ENCODE peak calls at places on chromosomes 11 and 22, in ten cellular contexts. S, G, K, P, M, Z, T, B, F and J are unnamed samples.

GRCh38 chr11:118918686-118919280 is 6.9 kb downstream of the BCL9L start:
- DNase-seq in G (no peak), S (no peak), P (no peak), B (no peak), K (peak), Z (no peak), T (no peak), M (peak), F (no peak), J (peak)

GRCh38 chr11:7227724-7228123 is 24.0 kb upstream of the SYT9 start:
- DNase-seq in M (no peak), K (no peak), G (no peak), S (no peak), T (no peak), B (no peak), F (no peak), P (no peak), Z (no peak), J (no peak)

GRCh38 chr11:32068134-32068533 is 22.7 kb upstream of the RCN1 start:
- DNase-seq in Z (no peak), F (no peak), T (no peak), M (peak), K (no peak), P (no peak), B (no peak), S (no peak), G (no peak), J (peak)

GRCh38 chr22:39214383-39215069 is 30.3 kb downstream of the PDGFB start:
- DNase-seq in Z (no peak), S (no peak), F (peak), M (peak), T (no peak), K (no peak), P (peak), G (peak), B (no peak), J (peak)

GRCh38 chr11:102422817-102423725 is 29.5 kb downstream of the TMEM123 start:
- DNase-seq in F (no peak), K (no peak), Z (no peak), G (no peak), B (no peak), M (no peak), P (no peak), S (no peak), T (no peak), J (no peak)

GRCh38 chr11:101030015-101030414 is 99.6 kb downstream of the PGR start:
- DNase-seq in G (no peak), T (no peak), B (no peak), P (no peak), F (peak), S (no peak), Z (no peak), M (no peak), K (no peak), J (peak)

GRCh38 chr11:36953986-36954385 is 355.9 kb upstream of the RAG2 start:
- DNase-seq in G (no peak), K (no peak), F (peak), B (no peak), P (no peak), T (no peak), S (no peak), Z (no peak), M (no peak), J (peak)

GRCh38 chr11:128496684-128497056 is 90.7 kb downstream of the ETS1 start:
- DNase-seq in K (no peak), M (no peak), P (no peak), T (no peak), S (no peak), B (no peak), F (peak), Z (no peak), G (no peak), J (no peak)

GRCh38 chr11:2150206-2150847 is 10.7 kb downstream of the INS start:
- DNase-seq in P (peak), Z (peak), T (no peak), K (no peak), S (peak), G (peak), M (peak), B (peak), F (peak), J (peak)

GRCh38 chr11:121578216-121579063 is 125.7 kb upstream of the SORL1-AS1 start:
- DNase-seq in T (no peak), M (peak), B (no peak), F (peak), S (no peak), K (no peak), P (no peak), Z (no peak), G (no peak), J (peak)

GRCh38 chr11:36628765-36629199 is 30.7 kb upstream of the RAG2 start:
- DNase-seq in Z (peak), G (peak), S (no peak), K (no peak), B (no peak), F (peak), P (no peak), M (no peak), T (no peak), J (no peak)

GRCh38 chr11:59582006-59582405 is 33.6 kb downstream of the OSBP start:
- DNase-seq in S (no peak), M (no peak), F (no peak), P (no peak), Z (no peak), G (no peak), T (no peak), K (peak), B (no peak), J (no peak)

GRCh38 chr22:32733196-32733595 is 68.3 kb upstream of the TIMP3 start:
- DNase-seq in B (no peak), S (no peak), P (no peak), Z (no peak), F (no peak), T (no peak), K (no peak), M (no peak), G (no peak), J (no peak)

GRCh38 chr22:17853066-17853465 is 78.8 kb upstream of the BID start:
- DNase-seq in F (no peak), M (no peak), P (no peak), S (no peak), Z (no peak), T (no peak), G (no peak), K (no peak), B (no peak), J (peak)

GRCh38 chr11:17873571-17873970 is 139.0 kb downstream of the KCNC1 start:
- DNase-seq in P (no peak), B (no peak), M (no peak), K (no peak), G (no peak), Z (no peak), T (no peak), F (no peak), S (no peak), J (no peak)

GRCh38 chr11:36361901-36362391 is 65.9 kb downstream of the PRR5L start:
- DNase-seq in S (peak), T (no peak), M (peak), K (peak), B (peak), G (peak), P (peak), F (peak), Z (no peak), J (peak)

GRCh38 chr11:45181595-45182550 is 35.4 kb downstream of the PRDM11 start:
- DNase-seq in G (no peak), F (no peak), B (no peak), P (no peak), S (no peak), Z (no peak), K (no peak), T (no peak), M (no peak), J (no peak)

GRCh38 chr11:130472434-130472961 is 24.1 kb downstream of the ADAMTS15 start:
- DNase-seq in K (no peak), G (no peak), F (no peak), B (no peak), M (no peak), T (no peak), S (no peak), Z (no peak), P (no peak), J (no peak)

GRCh38 chr11:75055511-75055910 is 41.2 kb downstream of the OR2AT4 start:
- DNase-seq in B (no peak), M (peak), F (peak), K (no peak), Z (no peak), S (no peak), T (no peak), G (no peak), P (no peak), J (no peak)

GRCh38 chr11:10770626-10771254 is 19.7 kb downstream of the CTR9 start:
- DNase-seq in G (peak), K (peak), M (peak), P (no peak), F (peak), S (no peak), B (no peak), Z (peak), T (peak), J (peak)

DNA sequence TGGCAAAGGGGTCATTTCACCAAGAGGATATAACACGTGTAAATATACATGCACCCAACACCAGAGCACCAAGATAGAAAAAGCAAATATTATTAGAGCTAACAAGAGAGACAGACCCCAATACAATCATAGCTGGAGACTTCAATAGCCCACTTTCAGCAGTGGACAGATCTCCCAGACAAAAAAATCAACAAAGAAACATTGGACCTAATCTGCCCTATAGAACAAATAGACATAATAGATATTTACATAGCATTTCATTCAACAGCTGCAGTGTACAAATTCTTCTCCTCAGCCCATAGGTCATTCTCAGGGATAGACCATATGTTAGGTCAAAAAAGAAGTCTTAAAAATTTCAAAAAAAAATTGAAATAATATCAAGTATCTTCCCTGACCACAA is 312.8 kb downstream of the TTC28 start:
- DNase-seq in M (no peak), Z (no peak), F (no peak), T (no peak), K (no peak), B (no peak), G (no peak), S (no peak), P (no peak), J (no peak)
- H3K4me3 ChIP-seq in M (no peak), Z (no peak), F (no peak), T (no peak), K (no peak), B (no peak), G (no peak), S (no peak), P (no peak), J (no peak)

DNA sequence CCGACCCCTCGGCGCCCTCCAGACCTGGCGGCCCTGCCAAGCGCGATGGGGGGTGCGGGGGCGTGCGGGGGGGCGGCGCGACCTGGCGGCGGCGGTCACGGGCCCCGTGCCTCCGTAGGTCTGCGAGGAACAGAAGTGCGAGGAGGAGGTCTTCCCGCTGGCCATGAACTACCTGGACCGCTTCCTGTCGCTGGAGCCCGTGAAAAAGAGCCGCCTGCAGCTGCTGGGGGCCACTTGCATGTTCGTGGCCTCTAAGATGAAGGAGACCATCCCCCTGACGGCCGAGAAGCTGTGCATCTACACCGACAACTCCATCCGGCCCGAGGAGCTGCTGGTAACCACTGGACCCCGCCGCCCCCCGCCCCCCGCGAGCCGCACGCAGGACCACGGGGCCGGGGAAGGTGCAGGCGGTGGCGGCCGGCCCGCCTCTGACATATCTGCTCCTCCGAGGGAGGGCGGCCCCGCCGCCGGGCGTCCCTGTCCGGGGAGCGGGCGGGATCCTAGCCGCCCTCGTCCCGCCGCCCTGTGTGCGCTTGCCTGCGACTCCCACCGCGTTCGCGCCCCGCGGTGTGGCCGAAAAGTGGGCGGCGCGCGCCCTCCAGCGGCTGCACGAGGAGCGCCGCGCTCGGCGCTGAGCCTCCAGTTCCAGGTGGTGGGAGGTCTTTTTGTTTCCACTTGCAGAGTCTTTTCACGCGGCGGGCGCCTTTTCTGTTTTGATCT is 2.1 kb downstream of the CCND1 start:
- DNase-seq in Z (peak), G (peak), B (peak), P (peak), T (no peak), S (no peak), F (peak), M (peak), K (peak), J (peak)
- TF ChIP-seq CTCF in Z (peak), G (peak), B (peak), P (peak), T (peak), S (peak), F (peak), M (peak), K (peak), J (peak)

GRCh38 chr11:57321996-57322880 is 2.5 kb downstream of the TNKS1BP1 start:
- DNase-seq in T (peak), S (peak), Z (peak), M (peak), P (peak), G (peak), B (peak), F (peak), K (peak), J (peak)
- H3K4me3 ChIP-seq in T (peak), S (peak), Z (peak), M (peak), P (peak), G (peak), B (peak), F (peak), K (peak), J (peak)

GRCh38 chr11:11805228-11805627 is 36.5 kb upstream of the USP47 start:
- DNase-seq in F (no peak), P (no peak), S (no peak), B (no peak), K (no peak), M (no peak), T (no peak), Z (no peak), G (no peak), J (no peak)
- TF ChIP-seq CTCF in F (no peak), P (no peak), S (no peak), B (no peak), K (no peak), M (no peak), T (no peak), Z (no peak), G (no peak), J (no peak)

GRCh38 chr22:30290318-30290678 is 993 bp upstream of the CASTOR1 start:
- DNase-seq in B (no peak), F (peak), K (no peak), P (no peak), G (no peak), T (no peak), M (no peak), Z (no peak), S (no peak), J (no peak)
- H3K4me3 ChIP-seq in B (no peak), F (no peak), K (peak), P (no peak), G (no peak), T (peak), M (no peak), Z (no peak), S (no peak), J (no peak)

DNA sequence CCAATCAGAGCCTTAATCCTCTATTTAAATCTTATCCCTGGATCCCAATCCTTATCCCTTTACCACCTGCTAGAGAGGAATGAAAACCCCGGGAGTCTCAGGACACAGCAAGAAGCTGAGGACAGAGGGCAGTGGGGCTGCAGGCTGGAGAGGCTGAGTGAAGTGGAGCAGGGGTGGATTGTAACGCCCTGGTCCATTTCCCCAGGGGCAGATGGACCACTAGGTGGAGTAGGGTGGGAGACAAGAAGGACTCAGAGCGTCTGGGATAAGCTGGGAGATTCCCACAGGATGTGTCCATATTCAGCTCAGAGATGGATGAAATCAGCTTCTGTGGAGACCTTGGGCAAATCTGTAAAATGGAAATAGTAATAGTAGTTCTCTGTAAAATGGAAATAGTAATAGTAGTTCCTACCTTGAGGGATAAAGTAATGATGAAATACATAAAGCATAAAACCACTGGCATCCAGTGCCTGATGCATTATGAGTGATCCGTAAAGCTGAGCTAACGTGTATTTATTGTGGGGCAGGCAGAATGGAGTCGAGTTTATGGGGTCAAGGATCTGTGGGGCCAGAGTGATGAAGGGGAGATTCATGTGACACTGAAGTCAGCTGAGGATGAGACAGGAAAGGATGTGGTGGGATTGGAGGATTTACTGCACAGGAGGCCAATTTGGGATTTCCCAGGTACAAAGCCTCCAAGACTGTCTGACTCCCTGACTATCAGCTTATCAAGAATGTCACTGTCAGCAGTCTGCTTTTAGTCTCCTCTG is 1.9 kb upstream of the ROBO4 start:
- DNase-seq in S (no peak), T (no peak), G (peak), P (no peak), B (no peak), K (no peak), F (no peak), Z (peak), M (peak), J (peak)
- TF ChIP-seq CTCF in S (no peak), T (peak), G (no peak), P (no peak), B (peak), K (no peak), F (no peak), Z (peak), M (no peak), J (peak)

DNA sequence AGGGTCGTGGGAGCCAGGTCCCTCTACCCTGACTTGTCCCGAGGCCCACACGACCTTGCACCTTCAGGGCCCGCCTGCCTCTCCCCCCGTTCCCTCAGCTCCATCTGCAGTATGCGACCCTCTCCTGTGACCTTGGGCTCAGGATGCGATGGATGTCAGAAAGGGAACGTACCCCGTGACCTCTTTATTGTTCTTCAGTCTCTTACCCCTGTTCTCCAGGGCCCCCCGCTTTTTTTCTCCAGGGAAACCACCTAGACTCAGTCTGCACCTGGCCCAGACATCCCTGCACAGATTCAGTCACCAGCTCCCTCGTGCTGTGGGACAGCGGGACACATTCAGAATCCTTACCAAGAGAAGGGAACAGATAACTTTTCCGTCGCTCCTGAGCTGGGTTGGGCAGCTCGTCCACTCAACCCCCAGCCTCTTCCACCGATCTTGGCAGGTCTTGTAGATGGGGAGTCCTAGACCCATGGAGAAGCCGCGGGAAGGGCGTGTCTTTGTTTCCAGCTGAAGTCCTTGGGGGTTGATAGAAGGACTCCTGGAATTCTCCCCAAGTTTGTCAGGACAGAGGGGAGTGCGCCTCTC is 1.3 kb upstream of the PHOX2A start:
- DNase-seq in T (no peak), G (no peak), K (no peak), Z (no peak), S (no peak), M (no peak), F (no peak), P (no peak), B (no peak), J (no peak)
- H3K4me3 ChIP-seq in T (no peak), G (no peak), K (no peak), Z (peak), S (no peak), M (no peak), F (no peak), P (no peak), B (no peak), J (no peak)

GRCh38 chr11:28528217-28528616 is 420.0 kb downstream of the METTL15 start:
- DNase-seq in M (peak), T (no peak), K (no peak), G (no peak), P (no peak), F (no peak), S (peak), B (no peak), Z (no peak), J (no peak)
- TF ChIP-seq CTCF in M (no peak), T (no peak), K (no peak), G (no peak), P (no peak), F (no peak), S (no peak), B (no peak), Z (no peak), J (no peak)

GRCh38 chr11:71929491-71929890 is 645 bp downstream of the RNF121 start:
- DNase-seq in B (no peak), F (no peak), K (no peak), Z (no peak), G (no peak), T (no peak), M (no peak), P (no peak), S (no peak), J (no peak)

GRCh38 chr11:71931245-71931602 is 2.4 kb downstream of the RNF121 start:
- DNase-seq in M (no peak), T (no peak), P (no peak), G (no peak), K (no peak), F (no peak), S (no peak), B (no peak), Z (no peak), J (peak)

GRCh38 chr11:71927813-71928738 is at the start of gene XNDC1N:
- DNase-seq in M (peak), S (peak), F (peak), G (no peak), B (peak), K (peak), Z (peak), T (peak), P (peak), J (no peak)

GRCh38 chr11:71928739-71929443 is at the start of gene RNF121:
- DNase-seq in T (peak), B (peak), S (peak), Z (peak), M (peak), P (peak), K (peak), G (peak), F (peak), J (peak)

GRCh38 chr11:71930556-71931244 is 1.9 kb downstream of the RNF121 start:
- DNase-seq in G (no peak), F (no peak), P (no peak), B (no peak), Z (no peak), S (no peak), M (no peak), K (no peak), T (no peak), J (no peak)
- H3K4me3 ChIP-seq in G (no peak), F (no peak), P (no peak), B (no peak), Z (no peak), S (no peak), M (no peak), K (no peak), T (peak), J (no peak)

GRCh38 chr11:126476977-126477376 is 121.5 kb downstream of the ST3GAL4 start:
- DNase-seq in S (no peak), T (no peak), K (no peak), F (no peak), P (no peak), B (no peak), Z (no peak), G (no peak), M (no peak), J (no peak)

GRCh38 chr11:126474888-126475626 is 119.6 kb downstream of the ST3GAL4 start:
- DNase-seq in S (no peak), F (no peak), B (no peak), Z (no peak), T (no peak), M (no peak), P (no peak), G (no peak), K (no peak), J (peak)

GRCh38 chr11:126474220-126474619 is 118.7 kb downstream of the ST3GAL4 start:
- DNase-seq in K (peak), T (no peak), M (no peak), Z (no peak), B (no peak), P (no peak), F (no peak), S (no peak), G (no peak), J (no peak)

GRCh38 chr11:126476256-126476970 is 120.9 kb downstream of the ST3GAL4 start:
- DNase-seq in F (no peak), Z (peak), M (no peak), K (no peak), P (no peak), B (no peak), G (no peak), T (no peak), S (no peak), J (no peak)

GRCh38 chr11:126475627-126475991 is 120.1 kb downstream of the ST3GAL4 start:
- DNase-seq in G (no peak), P (no peak), B (no peak), S (no peak), Z (no peak), F (no peak), M (no peak), T (no peak), K (no peak), J (no peak)
- TF ChIP-seq CTCF in G (no peak), P (no peak), B (no peak), S (no peak), Z (no peak), F (no peak), M (no peak), T (no peak), K (no peak), J (no peak)